ENCODE peak calls at places on chromosomes 11 and 22, in six cellular contexts. D is activated CD4-positive, alpha-beta memory T cell treated with anti-CD3 and anti-CD28 coated beads for 36 hours; F is GM20000; W is iris pigment epithelial cell; B is GM04503; K is nephron progenitor cell. U is an unnamed sample.

GRCh38 chr11:2083411-2083810 is 55.8 kb downstream of the IGF2 start:
- DNase-seq in K (no peak), F (no peak), D (no peak), B (no peak), W (no peak), U (no peak)

GRCh38 chr22:46376908-46377565 is 41.5 kb downstream of the TRMU start:
- DNase-seq in B (no peak), F (no peak), W (no peak), K (no peak), D (no peak), U (no peak)

GRCh38 chr11:128936546-128937275 is 6.0 kb downstream of the TP53AIP1 start:
- DNase-seq in B (no peak), D (no peak), W (no peak), F (no peak), K (peak; percentile 36), U (no peak)

GRCh38 chr11:17412488-17413180 is 24.2 kb upstream of the KCNJ11 start:
- DNase-seq in W (no peak), F (no peak), D (no peak), B (no peak), K (no peak), U (no peak)

GRCh38 chr11:76667271-76667818 is 3.2 kb downstream of the LRRC32 start:
- DNase-seq in B (no peak), D (no peak), K (no peak), W (no peak), F (no peak), U (no peak)

GRCh38 chr22:49975543-49976389 is 15.2 kb downstream of the PIM3 start:
- DNase-seq in K (peak; percentile 46), D (peak; percentile 81), B (no peak), W (no peak), F (peak; percentile 75), U (no peak)

GRCh38 chr11:126990716-126991480 is 9.7 kb downstream of the KIRREL3 start:
- DNase-seq in K (no peak), D (no peak), B (no peak), W (no peak), F (no peak), U (peak; percentile 81)

GRCh38 chr11:112999518-112999917 is 38.3 kb downstream of the NCAM1 start:
- DNase-seq in K (no peak), D (no peak), W (peak; percentile 16), B (no peak), F (no peak), U (no peak)

GRCh38 chr11:79461144-79461543 is 20.3 kb upstream of the TENM4 start:
- DNase-seq in K (peak; percentile 40), B (no peak), W (peak; percentile 54), D (no peak), F (no peak), U (peak; percentile 25)

GRCh38 chr11:20647976-20648565 is 21.3 kb upstream of the NELL1 start:
- DNase-seq in B (peak; percentile 6), D (peak; percentile 32), K (peak; percentile 69), F (peak; percentile 68), W (peak; percentile 24), U (peak; percentile 46)

GRCh38 chr11:34501500-34501899 is 12.1 kb downstream of the ELF5 start:
- DNase-seq in W (peak; percentile 94), F (no peak), D (no peak), B (peak; percentile 69), K (no peak), U (peak; percentile 82)

GRCh38 chr22:18987765-18988164 is 51.7 kb upstream of the PRODH start:
- DNase-seq in W (no peak), D (peak; percentile 24), B (no peak), K (peak; percentile 36), F (no peak), U (no peak)

GRCh38 chr22:40524392-40525249 is 111.9 kb downstream of the MRTFA start:
- DNase-seq in W (peak; percentile 58), F (no peak), B (no peak), D (no peak), K (no peak), U (peak; percentile 35)

GRCh38 chr22:44024288-44024908 is at the start of gene PARVB:
- DNase-seq in B (no peak), D (peak; percentile 38), K (peak; percentile 50), W (peak; percentile 14), F (peak; percentile 64), U (peak; percentile 29)

GRCh38 chr11:810040-810567 is 337 bp downstream of the RPLP2 start:
- DNase-seq in B (no peak), F (no peak), D (peak; percentile 34), W (no peak), K (no peak), U (no peak)

GRCh38 chr11:58600510-58600909 is 21.6 kb downstream of the ZFP91 start:
- DNase-seq in K (no peak), F (no peak), D (no peak), W (no peak), B (no peak), U (no peak)

GRCh38 chr11:33835143-33835878 is 56.6 kb downstream of the LMO2 start:
- DNase-seq in D (no peak), B (peak; percentile 64), F (no peak), W (peak; percentile 76), K (no peak), U (peak; percentile 78)